ENCODE peak calls at places on chromosome 12, in nine cellular contexts. A, P, K, J, F, B, E, V and U are unnamed samples.

GRCh38 chr12:119673634-119674033 is 5.7 kb downstream of the PRKAB1 start:
- DNase-seq in K (no peak), B (no peak), V (no peak), A (no peak), E (no peak), J (peak), P (no peak), F (no peak), U (no peak)

GRCh38 chr12:80580254-80580653 is 127.2 kb upstream of the MYF6 start:
- DNase-seq in E (no peak), J (no peak), V (no peak), B (no peak), P (peak), K (no peak), F (peak), A (no peak), U (no peak)

GRCh38 chr12:100199347-100200136 is 1.1 kb upstream of the ACTR6 start:
- DNase-seq in A (peak), V (no peak), K (peak), J (peak), F (peak), E (peak), B (peak), P (peak), U (peak)

GRCh38 chr12:24948452-24948815 is 467 bp downstream of the BCAT1 start:
- DNase-seq in E (no peak), A (no peak), J (no peak), V (no peak), K (no peak), P (peak), B (peak), F (peak), U (no peak)

GRCh38 chr12:2833810-2834209 is 1.0 kb downstream of the NRIP2 start:
- DNase-seq in P (peak), J (no peak), B (peak), V (no peak), A (no peak), F (no peak), E (no peak), K (no peak), U (no peak)

GRCh38 chr12:109678732-109679131 is 34.9 kb upstream of the FAM222A start:
- DNase-seq in J (no peak), F (no peak), P (no peak), V (no peak), E (no peak), A (no peak), B (no peak), K (no peak), U (no peak)

GRCh38 chr12:124837958-124838803 is 25.5 kb downstream of the SCARB1 start:
- DNase-seq in K (no peak), F (peak), V (peak), E (no peak), A (peak), B (peak), J (peak), P (peak), U (peak)

GRCh38 chr12:6603095-6603567 is 4.0 kb downstream of the CHD4 start:
- DNase-seq in K (no peak), J (peak), F (peak), P (peak), B (no peak), V (no peak), E (no peak), A (peak), U (no peak)

GRCh38 chr12:105418821-105419291 is 88.4 kb downstream of the C12orf75 start:
- DNase-seq in A (no peak), B (no peak), E (no peak), J (no peak), V (no peak), K (no peak), F (peak), P (peak), U (no peak)

GRCh38 chr12:104498211-104498801 is 41.6 kb downstream of the CHST11 start:
- DNase-seq in J (no peak), P (peak), K (no peak), A (no peak), B (no peak), F (peak), V (no peak), E (no peak), U (no peak)

GRCh38 chr12:116090516-116090915 is 187.0 kb downstream of the MED13L start:
- DNase-seq in F (no peak), J (no peak), A (no peak), V (no peak), B (no peak), P (no peak), K (no peak), E (no peak), U (no peak)

GRCh38 chr12:131390408-131391100 is 320.3 kb upstream of the SFSWAP start:
- DNase-seq in B (no peak), E (no peak), A (no peak), J (no peak), V (no peak), K (no peak), P (no peak), F (no peak), U (no peak)
- TF ChIP-seq CTCF in B (no peak), E (no peak), A (no peak), J (no peak), V (no peak), K (no peak), P (no peak), F (no peak), U (no peak)

DNA sequence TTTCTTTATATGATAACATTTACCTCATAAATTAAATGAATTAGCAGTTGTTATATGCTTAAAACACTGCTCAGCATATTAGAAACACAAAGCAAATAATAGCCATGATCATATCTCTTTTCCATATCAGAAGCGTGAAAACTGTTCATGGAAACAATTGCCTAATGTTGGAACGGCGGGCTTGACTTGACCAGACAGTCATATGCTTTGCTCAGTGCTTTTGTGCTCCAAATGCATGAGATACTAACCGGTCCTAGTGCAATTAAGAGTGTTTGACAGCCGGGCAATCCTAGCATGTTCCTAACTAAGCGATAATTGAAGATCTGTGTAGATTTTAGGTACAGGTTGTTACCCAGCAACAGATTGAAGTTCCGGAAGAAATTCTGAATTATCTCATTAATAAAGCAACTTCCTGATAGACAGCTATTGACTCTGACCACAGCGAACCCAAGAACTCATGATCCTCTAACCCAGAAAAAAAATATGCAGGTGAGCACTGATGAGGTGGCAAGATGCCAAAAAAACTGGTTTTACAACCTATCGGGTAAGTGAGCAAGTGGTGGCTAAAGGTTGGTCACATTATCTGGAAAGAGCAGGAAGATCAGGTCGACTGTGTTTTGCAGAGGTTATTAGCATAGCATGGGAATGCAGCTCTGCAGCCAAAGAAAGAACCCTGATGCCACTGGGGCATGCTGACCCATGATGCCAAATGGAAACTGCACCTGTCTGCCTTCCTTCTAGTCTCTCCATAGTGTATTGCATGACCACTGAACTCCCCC is 23.7 kb downstream of the BHLHE41 start:
- DNase-seq in B (no peak), F (no peak), V (no peak), J (no peak), A (no peak), P (no peak), E (no peak), K (no peak), U (no peak)
- H3K27ac ChIP-seq in B (no peak), F (no peak), V (peak), J (no peak), A (no peak), P (no peak), E (peak), K (no peak), U (peak)

DNA sequence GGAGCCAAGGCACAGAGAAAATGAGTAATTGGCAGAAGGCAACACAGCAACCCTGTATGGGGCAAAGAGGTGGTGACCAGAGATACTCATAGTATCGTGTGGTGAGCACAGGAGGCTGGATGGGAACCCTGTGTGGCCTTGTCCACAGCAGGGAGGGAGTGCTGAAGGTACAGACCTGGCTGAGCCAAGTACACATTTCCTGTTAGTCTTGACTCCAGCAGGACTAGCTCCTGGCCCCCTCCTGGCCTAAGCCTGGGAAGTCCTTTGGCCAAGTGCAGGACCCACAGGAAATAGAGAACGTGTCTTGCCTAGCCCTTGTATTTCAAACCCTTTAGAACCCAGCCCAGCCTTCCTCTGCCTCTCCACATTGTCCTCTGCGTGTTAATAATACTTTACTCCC is 289.8 kb upstream of the PWP1 start:
- DNase-seq in B (no peak), E (no peak), F (no peak), V (no peak), A (no peak), J (no peak), K (no peak), P (no peak), U (no peak)
- TF ChIP-seq CTCF in B (no peak), E (no peak), F (no peak), V (no peak), A (no peak), J (no peak), K (no peak), P (no peak), U (no peak)

GRCh38 chr12:9669534-9669933 is at the start of gene CLEC2D:
- DNase-seq in K (no peak), V (no peak), J (no peak), B (no peak), F (no peak), P (peak), E (no peak), A (no peak), U (no peak)
- H3K27ac ChIP-seq in K (no peak), V (no peak), J (no peak), B (no peak), F (no peak), P (no peak), E (peak), A (no peak), U (no peak)

DNA sequence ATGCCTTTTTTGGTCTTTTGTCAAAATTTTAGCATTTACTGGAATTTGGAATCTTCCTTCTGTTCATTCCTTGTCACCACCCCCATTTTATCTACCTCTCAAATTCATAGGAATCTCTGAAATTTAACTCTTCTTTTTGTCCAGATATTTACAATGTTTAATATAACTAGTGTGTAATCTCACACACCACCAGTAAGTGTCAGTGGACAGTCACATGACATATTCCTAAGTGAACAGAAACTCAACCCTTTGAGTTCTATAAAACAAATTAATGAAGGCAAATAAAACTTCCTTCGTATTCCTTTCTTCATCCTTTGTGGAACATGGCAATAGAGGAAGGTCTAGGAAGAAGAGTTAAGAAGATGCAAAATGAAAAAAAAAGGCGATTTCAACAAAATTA is 26.6 kb downstream of the ATF7 start:
- DNase-seq in V (no peak), P (no peak), J (no peak), K (no peak), E (no peak), B (no peak), A (no peak), F (no peak), U (no peak)
- TF ChIP-seq CTCF in V (peak), P (no peak), J (peak), K (no peak), E (no peak), B (no peak), A (no peak), F (no peak), U (no peak)

DNA sequence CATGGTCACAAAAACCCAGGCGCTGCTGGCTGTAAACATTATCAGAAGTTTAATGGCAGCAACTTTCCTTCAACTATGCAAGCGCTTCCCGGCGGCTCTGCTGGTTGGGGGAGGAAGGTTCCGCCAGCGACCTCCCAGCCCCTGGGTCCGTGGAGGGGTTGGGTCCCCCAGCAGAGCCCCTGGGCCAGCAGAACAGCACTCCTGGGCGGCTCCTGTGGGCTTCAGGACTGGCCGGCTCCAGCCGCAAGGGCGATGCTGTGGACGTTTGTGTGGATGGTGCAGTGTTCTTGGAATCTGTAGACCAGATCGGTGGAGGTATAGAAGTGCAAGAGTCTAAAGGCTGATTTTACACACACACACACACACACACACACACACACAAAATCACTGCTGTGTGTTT is 25.9 kb downstream of the LRCOL1 start:
- DNase-seq in F (no peak), P (no peak), J (no peak), B (no peak), V (no peak), A (no peak), E (no peak), K (no peak), U (no peak)
- H3K27ac ChIP-seq in F (no peak), P (no peak), J (no peak), B (no peak), V (no peak), A (no peak), E (no peak), K (no peak), U (no peak)

GRCh38 chr12:28536088-28536487 is 345.8 kb downstream of the CCDC91 start:
- DNase-seq in A (no peak), V (no peak), P (peak), B (no peak), K (no peak), J (no peak), F (peak), E (no peak), U (no peak)
- TF ChIP-seq CTCF in A (no peak), V (no peak), P (peak), B (no peak), K (no peak), J (no peak), F (no peak), E (no peak), U (no peak)

GRCh38 chr12:12521044-12521485 is 41.6 kb downstream of the DUSP16 start:
- DNase-seq in A (no peak), E (no peak), V (no peak), K (no peak), B (no peak), P (peak), J (no peak), F (peak), U (no peak)

GRCh38 chr12:12520278-12520677 is 42.4 kb downstream of the DUSP16 start:
- DNase-seq in K (no peak), A (no peak), V (no peak), B (no peak), P (no peak), J (no peak), E (no peak), F (no peak), U (no peak)

GRCh38 chr12:12518464-12518845 is 44.2 kb downstream of the DUSP16 start:
- DNase-seq in F (no peak), J (no peak), P (no peak), K (no peak), A (no peak), E (no peak), B (no peak), V (no peak), U (no peak)

GRCh38 chr12:12518919-12519318 is 43.7 kb downstream of the DUSP16 start:
- DNase-seq in F (no peak), A (no peak), P (no peak), K (no peak), V (no peak), J (no peak), E (no peak), B (no peak), U (no peak)

GRCh38 chr12:12519599-12519998 is 43.1 kb downstream of the DUSP16 start:
- DNase-seq in J (no peak), A (no peak), E (no peak), F (no peak), K (no peak), P (no peak), B (no peak), V (no peak), U (no peak)
- H3K27ac ChIP-seq in J (no peak), A (no peak), E (no peak), F (no peak), K (no peak), P (no peak), B (no peak), V (no peak), U (peak)

DNA sequence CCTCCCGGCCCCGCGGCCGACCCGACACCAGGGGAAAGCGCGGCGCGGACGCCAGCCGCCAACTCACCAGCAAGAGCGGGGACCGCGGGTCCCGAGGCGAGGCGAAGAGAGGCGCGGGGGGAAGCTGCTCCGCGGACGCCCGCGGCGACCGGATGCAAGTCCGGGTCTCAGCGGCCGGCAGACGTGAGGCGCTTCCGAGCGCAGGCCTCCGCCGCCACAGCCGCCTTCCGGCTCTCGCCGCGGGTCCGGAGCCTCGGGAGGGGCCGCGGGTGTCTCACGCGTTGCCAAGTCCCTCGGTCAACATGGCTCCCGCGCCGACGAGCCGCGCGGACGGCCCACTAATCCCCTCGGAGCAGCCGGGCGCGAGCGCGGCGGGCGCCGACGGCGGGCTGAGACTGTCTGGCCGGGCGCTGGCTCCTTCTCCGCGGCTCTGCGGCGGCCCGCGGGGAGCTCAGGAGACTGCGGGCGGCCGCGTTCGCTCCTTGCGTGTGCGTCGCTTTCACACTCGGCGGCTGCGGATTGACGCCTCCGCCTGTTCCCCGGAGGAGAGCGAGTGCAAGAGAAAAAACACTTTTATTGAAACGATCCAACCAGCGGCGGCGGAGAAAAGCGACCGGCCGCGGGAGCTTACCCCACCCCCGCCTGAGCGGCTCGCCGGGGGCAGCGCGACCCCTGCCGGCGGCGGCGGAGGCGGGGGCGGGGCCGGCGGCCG is at the start of gene CDK17:
- DNase-seq in B (peak), A (peak), P (peak), F (peak), V (no peak), J (peak), E (peak), K (peak), U (peak)
- TF ChIP-seq CTCF in B (peak), A (no peak), P (peak), F (peak), V (peak), J (peak), E (peak), K (no peak), U (peak)